ENCODE peak calls at places on chromosomes 3 and 15, in ten cellular contexts. X is sigmoid colon, A is bronchial epithelial cell, N is hepatocyte, T is GM23338, Y is ovary, W is mammary epithelial cell, K is tibial artery, S is A549, Q is colonic mucosa. D is an unnamed sample.

GRCh38 chr15:74376825-74377581 is 9.6 kb upstream of the CYP11A1 start:
- DNase-seq in X (peak; percentile 40), A (no peak), N (no peak), T (no peak), Y (no peak), W (no peak), K (no peak), S (no peak), Q (no peak), D (no peak)

GRCh38 chr3:133843634-133844033 is 38.0 kb downstream of the SRPRB start:
- DNase-seq in X (peak; percentile 33), A (no peak), N (no peak), T (no peak), Y (no peak), W (no peak), K (no peak), S (no peak), Q (no peak), D (no peak)

GRCh38 chr3:51311055-51311454 is 74.0 kb upstream of the MANF start:
- DNase-seq in X (no peak), A (peak; percentile 50), N (peak; percentile 48), T (peak; percentile 62), Y (no peak), W (peak; percentile 18), K (no peak), S (peak; percentile 21), Q (no peak), D (peak; percentile 43)

GRCh38 chr15:83652606-83653204 is 1.2 kb upstream of the ADAMTSL3 start:
- DNase-seq in X (no peak), A (no peak), N (no peak), T (no peak), Y (no peak), W (no peak), K (no peak), S (no peak), Q (no peak), D (no peak)

GRCh38 chr3:104717828-104718196 is 648.9 kb upstream of the ALCAM start:
- DNase-seq in X (no peak), A (peak; percentile 24), N (no peak), T (no peak), Y (no peak), W (no peak), K (no peak), S (no peak), Q (no peak), D (no peak)

GRCh38 chr15:44662478-44663409 is 718 bp downstream of the SPG11 start:
- DNase-seq in X (peak; percentile 84), A (peak; percentile 58), N (peak; percentile 82), T (peak; percentile 63), Y (peak; percentile 63), W (peak; percentile 75), K (peak; percentile 82), S (peak; percentile 63), Q (peak; percentile 80), D (peak; percentile 62)

GRCh38 chr3:146715176-146715575 is 110.0 kb upstream of the PLSCR5 start:
- DNase-seq in X (no peak), A (peak; percentile 45), N (no peak), T (no peak), Y (no peak), W (peak; percentile 18), K (no peak), S (no peak), Q (no peak), D (peak; percentile 51)

GRCh38 chr15:65355173-65355982 is 22.4 kb downstream of the IGDCC3 start:
- DNase-seq in X (no peak), A (no peak), N (peak; percentile 40), T (peak; percentile 71), Y (no peak), W (no peak), K (no peak), S (no peak), Q (no peak), D (no peak)

GRCh38 chr15:94453227-94453626 is 221.9 kb downstream of the MCTP2 start:
- DNase-seq in X (no peak), A (peak; percentile 68), N (no peak), T (no peak), Y (no peak), W (peak; percentile 32), K (no peak), S (no peak), Q (no peak), D (peak; percentile 85)

GRCh38 chr15:97909291-97909891 is 51.1 kb upstream of the ARRDC4 start:
- DNase-seq in X (peak; percentile 79), A (peak; percentile 59), N (peak; percentile 81), T (peak; percentile 81), Y (peak; percentile 43), W (peak; percentile 45), K (peak; percentile 77), S (peak; percentile 59), Q (peak; percentile 77), D (peak; percentile 78)

GRCh38 chr3:181210275-181210674 is 220.7 kb upstream of the DNAJC19 start:
- DNase-seq in X (no peak), A (peak; percentile 23), N (peak; percentile 35), T (peak; percentile 56), Y (no peak), W (peak; percentile 2), K (no peak), S (peak; percentile 3), Q (no peak), D (peak; percentile 50)

GRCh38 chr15:36778516-36778915 is 199.1 kb downstream of the CDIN1 start:
- DNase-seq in X (no peak), A (no peak), N (no peak), T (no peak), Y (no peak), W (no peak), K (no peak), S (no peak), Q (no peak), D (no peak)

GRCh38 chr3:42957573-42957972 is 21.5 kb upstream of the GASK1A start:
- DNase-seq in X (no peak), A (no peak), N (no peak), T (peak; percentile 51), Y (no peak), W (no peak), K (no peak), S (no peak), Q (no peak), D (no peak)

DNA sequence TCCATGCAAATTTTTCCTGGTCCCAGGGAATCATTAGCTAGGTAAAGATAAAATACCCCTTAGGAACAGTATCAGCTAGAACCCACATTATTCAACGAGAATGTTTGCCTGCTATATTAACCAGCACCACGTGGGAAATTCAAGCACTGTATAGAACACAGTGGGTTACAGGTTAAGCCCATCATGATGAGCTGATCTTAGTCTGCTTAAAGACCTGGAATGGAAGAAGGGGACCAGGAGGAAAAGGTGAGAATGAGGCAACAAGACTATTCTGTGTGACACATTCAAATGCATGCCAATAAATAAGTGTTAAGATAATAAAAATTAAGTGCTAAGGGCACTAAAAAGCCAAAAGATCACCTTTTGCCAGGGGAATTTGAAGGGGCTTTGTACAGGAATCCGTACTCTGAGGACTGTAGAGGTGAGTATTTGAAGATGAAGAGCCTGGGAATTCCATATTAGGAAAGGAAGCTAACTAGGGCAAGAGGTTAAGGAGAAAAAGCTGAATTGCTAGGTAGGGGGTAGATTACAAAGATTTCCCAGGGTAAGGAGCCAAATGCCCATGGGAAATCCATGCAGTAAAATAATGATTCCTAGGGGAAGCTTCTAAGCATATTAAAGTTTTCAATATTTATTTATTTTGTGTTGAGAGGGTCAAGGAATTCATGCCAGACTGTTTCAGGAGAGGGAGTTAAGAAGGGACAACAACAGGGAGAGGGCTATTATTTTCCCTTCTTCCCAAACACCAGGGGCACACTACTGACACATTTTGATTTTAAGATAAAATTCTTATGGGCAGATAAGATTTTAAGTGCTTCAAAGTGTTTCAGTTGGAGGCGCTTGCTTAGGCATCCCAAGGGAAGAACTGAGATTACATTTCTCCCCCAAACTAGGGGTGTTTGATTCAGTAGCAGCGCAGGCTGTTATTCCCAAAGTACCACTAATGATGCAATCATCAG is 2.3 kb upstream of the MED12L start:
- DNase-seq in X (no peak), A (no peak), N (no peak), T (no peak), Y (no peak), W (no peak), K (no peak), S (no peak), Q (no peak), D (no peak)
- H3K4me3 ChIP-seq in X (no peak overlapping the region), A (no peak overlapping the region), N (no peak overlapping the region), T (no peak overlapping the region), Y (no peak overlapping the region), W (no peak overlapping the region), K (no peak overlapping the region), S (no peak overlapping the region), Q (no peak overlapping the region), D (no peak overlapping the region)

DNA sequence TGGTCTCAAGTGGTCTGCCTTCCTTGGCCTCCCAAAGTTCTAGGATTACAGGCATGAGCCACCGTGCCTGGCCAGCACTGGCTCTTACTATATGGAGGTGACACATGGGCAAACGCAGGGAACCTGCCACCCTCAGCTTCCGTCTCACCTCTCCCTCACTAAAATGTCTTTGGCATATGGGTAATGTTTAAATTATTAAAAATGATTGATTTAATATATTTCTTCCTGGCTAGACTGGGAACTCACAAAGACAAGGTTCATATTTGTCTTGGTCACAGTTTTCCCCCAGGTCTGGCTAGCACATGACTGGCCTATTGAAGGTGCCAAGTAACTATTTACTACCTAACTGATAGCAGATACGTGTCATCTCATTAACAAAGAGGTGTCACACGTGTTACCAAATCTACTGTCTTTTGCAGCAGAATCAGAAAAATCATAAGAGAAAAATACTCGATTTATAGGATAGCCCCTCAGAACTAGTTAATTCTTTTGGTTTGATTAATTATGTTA is 48.2 kb downstream of the SYNM start:
- DNase-seq in X (no peak), A (no peak), N (no peak), T (no peak), Y (no peak), W (no peak), K (no peak), S (no peak), Q (no peak), D (no peak)
- H3K4me3 ChIP-seq in X (no peak overlapping the region), A (no peak overlapping the region), N (no peak overlapping the region), T (no peak overlapping the region), Y (no peak overlapping the region), W (no peak overlapping the region), K (no peak overlapping the region), S (no peak overlapping the region), Q (no peak overlapping the region), D (no peak overlapping the region)

GRCh38 chr3:182451871-182452270 is 341.4 kb upstream of the ATP11B start:
- DNase-seq in X (no peak), A (no peak), N (no peak), T (peak; percentile 19), Y (no peak), W (no peak), K (no peak), S (no peak), Q (no peak), D (no peak)
- H3K4me3 ChIP-seq in X (no peak overlapping the region), A (no peak overlapping the region), N (no peak overlapping the region), T (no peak overlapping the region), Y (no peak overlapping the region), W (no peak overlapping the region), K (no peak overlapping the region), S (no peak overlapping the region), Q (no peak overlapping the region), D (no peak overlapping the region)

DNA sequence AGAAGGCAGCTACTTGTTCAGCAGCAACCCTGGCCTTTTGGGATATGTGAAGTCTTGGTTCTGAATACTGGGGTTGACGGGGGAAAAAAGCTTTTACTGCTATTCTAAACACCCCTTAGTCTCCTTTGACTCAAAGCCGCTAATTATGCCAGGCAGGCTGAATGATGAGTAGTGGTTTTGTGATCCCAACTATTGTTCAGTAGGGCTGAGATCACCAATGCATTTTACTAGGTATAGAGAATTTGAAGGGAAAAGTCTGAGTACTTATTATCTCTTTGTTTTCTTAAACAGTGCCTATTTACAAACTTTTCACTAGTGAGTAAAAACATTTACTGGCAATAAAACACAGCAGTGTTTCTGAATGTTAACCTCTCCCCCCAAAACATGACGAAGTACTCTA is 781.1 kb downstream of the ROBO1 start:
- DNase-seq in X (no peak), A (no peak), N (no peak), T (no peak), Y (no peak), W (no peak), K (no peak), S (no peak), Q (no peak), D (no peak)
- H3K4me3 ChIP-seq in X (no peak overlapping the region), A (no peak overlapping the region), N (no peak overlapping the region), T (no peak overlapping the region), Y (no peak overlapping the region), W (no peak overlapping the region), K (no peak overlapping the region), S (no peak overlapping the region), Q (no peak overlapping the region), D (no peak overlapping the region)